ENCODE peak calls at places on chromosomes 16 and 17, in seven cellular contexts. B is heart left ventricle, W is OCI-M1, I is brain microvascular endothelial cell, M is stomach, Z is epithelial cell of esophagus, V is DMS153. O is an unnamed sample.

GRCh38 chr17:64002658-64003525 is 4.7 kb downstream of the PRR29 start:
- DNase-seq in I (no peak), B (no peak), M (no peak), Z (no peak), W (no peak), V (no peak), O (no peak)

GRCh38 chr17:59378621-59379194 is 47.3 kb downstream of the YPEL2 start:
- DNase-seq in I (peak), Z (peak), B (no peak), V (no peak), W (no peak), M (no peak), O (no peak)

GRCh38 chr17:42659079-42659931 is at the start of gene TUBG2:
- DNase-seq in Z (peak), I (peak), W (peak), M (peak), B (peak), V (peak), O (peak)

GRCh38 chr17:16106161-16106891 is 106.7 kb downstream of the TTC19 start:
- DNase-seq in M (no peak), W (peak), I (no peak), V (peak), B (no peak), Z (peak), O (peak)

GRCh38 chr17:48003686-48004120 is 32.8 kb downstream of the CDK5RAP3 start:
- DNase-seq in I (no peak), W (no peak), V (no peak), Z (no peak), M (no peak), B (no peak), O (no peak)

GRCh38 chr16:50467943-50468748 is 80.0 kb upstream of the NKD1 start:
- DNase-seq in W (no peak), M (peak), Z (no peak), B (no peak), I (peak), V (no peak), O (no peak)

GRCh38 chr16:88495268-88495772 is 42.2 kb downstream of the ZFPM1 start:
- DNase-seq in V (no peak), W (no peak), I (no peak), B (no peak), Z (no peak), M (no peak), O (no peak)

GRCh38 chr16:75306102-75306762 is 54.8 kb upstream of the BCAR1 start:
- DNase-seq in M (peak), Z (peak), W (peak), I (peak), V (no peak), B (no peak), O (no peak)

GRCh38 chr17:82238562-82239201 is 9.8 kb downstream of the SLC16A3 start:
- DNase-seq in M (peak), W (no peak), B (peak), Z (peak), I (peak), V (peak), O (peak)

GRCh38 chr17:80393491-80393890 is 21.5 kb upstream of the ENDOV start:
- DNase-seq in W (no peak), M (no peak), I (no peak), V (no peak), B (no peak), Z (no peak), O (no peak)

GRCh38 chr17:8964801-8965393 is 610 bp downstream of the PIK3R5 start:
- DNase-seq in Z (no peak), V (no peak), I (no peak), M (no peak), W (peak), B (peak), O (peak)

GRCh38 chr17:73511716-73512115 is 132.5 kb downstream of the SDK2 start:
- DNase-seq in V (no peak), W (no peak), Z (no peak), I (no peak), M (no peak), B (no peak), O (no peak)

GRCh38 chr17:29376667-29377268 is 13.4 kb upstream of the TAOK1 start:
- DNase-seq in B (no peak), M (no peak), Z (peak), V (no peak), I (peak), W (peak), O (peak)

GRCh38 chr16:30005341-30006094 is 5.3 kb downstream of the DOC2A start:
- DNase-seq in I (no peak), Z (peak), W (peak), V (peak), M (peak), B (peak), O (peak)

GRCh38 chr17:38465420-38466345 is 37.4 kb downstream of the ARHGAP23 start:
- DNase-seq in Z (peak), M (peak), W (no peak), I (no peak), B (peak), V (no peak), O (no peak)

GRCh38 chr17:6574689-6575595 is 18.6 kb upstream of the PITPNM3 start:
- DNase-seq in V (no peak), W (peak), M (peak), B (no peak), Z (peak), I (peak), O (peak)

GRCh38 chr17:72975509-72975908 is 117.0 kb downstream of the SLC39A11 start:
- DNase-seq in Z (no peak), W (no peak), M (no peak), I (no peak), B (no peak), V (no peak), O (no peak)

GRCh38 chr16:58020628-58021521 is 4.7 kb upstream of the MMP15 start:
- DNase-seq in I (peak), Z (peak), W (peak), B (peak), V (no peak), M (peak), O (peak)

GRCh38 chr17:49101054-49101534 is 31.5 kb upstream of the B4GALNT2 start:
- DNase-seq in V (peak), M (peak), B (no peak), Z (peak), I (peak), W (peak), O (no peak)

GRCh38 chr17:35889241-35889640 is 9.1 kb upstream of the CCL5 start:
- DNase-seq in B (no peak), W (no peak), M (no peak), I (no peak), Z (no peak), V (no peak), O (no peak)

GRCh38 chr16:83972256-83973008 is 4.4 kb downstream of the NECAB2 start:
- DNase-seq in V (no peak), B (peak), I (no peak), W (no peak), Z (no peak), M (no peak), O (no peak)

GRCh38 chr17:73575470-73576235 is 68.6 kb downstream of the SDK2 start:
- DNase-seq in Z (peak), M (no peak), V (no peak), B (no peak), W (no peak), I (no peak), O (no peak)

O was measured in MV-4-11.